ENCODE peak calls at places on chromosome 20, in five cellular contexts. M is Kasumi-1; G is germinal center; Z is stimulated activated CD4-positive, alpha-beta T cell treated with anti-CD3 and anti-CD28 coated beads, Interleukin-12 subunit alpha, Interleukin-12 subunit beta, amount 100 ng/mL, for 4 hours; T is LoVo. O is an unnamed sample.
A peak's percentile ranks its signal among the peaks of the same experiment; 100 is the strongest.

GRCh38 chr20:7375905-7376304 is 564.4 kb downstream of the HAO1 start:
- DNase-seq in M (peak; percentile 32), G (peak; percentile 2), Z (no peak), T (peak; percentile 5), O (peak; percentile 75)

GRCh38 chr20:62898970-62899632 is 27.2 kb downstream of the DIDO1 start:
- DNase-seq in M (no peak), G (peak; percentile 28), Z (peak; percentile 28), T (no peak), O (no peak)

GRCh38 chr20:44053046-44053445 is 133.9 kb downstream of the JPH2 start:
- DNase-seq in M (no peak), G (no peak), Z (no peak), T (no peak), O (no peak)

GRCh38 chr20:46013826-46014516 is 5.3 kb downstream of the MMP9 start:
- DNase-seq in M (peak; percentile 28), G (peak; percentile 78), Z (peak; percentile 67), T (peak; percentile 76), O (peak; percentile 80)

GRCh38 chr20:50762435-50763201 is 31.2 kb downstream of the PARD6B start:
- DNase-seq in M (no peak), G (no peak), Z (no peak), T (no peak), O (no peak)

GRCh38 chr20:23710771-23711170 is 21.9 kb upstream of the CST4 start:
- DNase-seq in M (no peak), G (no peak), Z (no peak), T (no peak), O (no peak)

GRCh38 chr20:3679749-3680700 is 1.8 kb downstream of the ADAM33 start:
- DNase-seq in M (no peak), G (no peak), Z (no peak), T (no peak), O (no peak)

GRCh38 chr20:38286586-38287502 is 17.1 kb upstream of the BPI start:
- DNase-seq in M (no peak), G (no peak), Z (no peak), T (peak; percentile 25), O (no peak)

GRCh38 chr20:38201356-38201755 is 36.3 kb upstream of the TGM2 start:
- DNase-seq in M (no peak), G (no peak), Z (no peak), T (no peak), O (no peak)

GRCh38 chr20:63248835-63249591 is 5.2 kb downstream of the NKAIN4 start:
- DNase-seq in M (no peak), G (no peak), Z (no peak), T (no peak), O (peak; percentile 58)

GRCh38 chr20:44495802-44496481 is 20.3 kb downstream of the TTPAL start:
- DNase-seq in M (no peak), G (no peak), Z (no peak), T (peak; percentile 33), O (no peak)

GRCh38 chr20:354298-354977 is 7.5 kb downstream of the NRSN2 start:
- DNase-seq in M (peak; percentile 74), G (peak; percentile 90), Z (peak; percentile 68), T (peak; percentile 85), O (peak; percentile 91)

GRCh38 chr20:15100506-15101160 is 763.2 kb upstream of the FLRT3 start:
- DNase-seq in M (no peak), G (no peak), Z (no peak), T (no peak), O (no peak)

GRCh38 chr20:59783020-59784010 is 150.1 kb downstream of the SYCP2 start:
- DNase-seq in M (peak; percentile 47), G (peak; percentile 59), Z (peak; percentile 16), T (peak; percentile 43), O (peak; percentile 80)

GRCh38 chr20:35871311-35871771 is 83.0 kb downstream of the SCAND1 start:
- DNase-seq in M (no peak), G (no peak), Z (no peak), T (peak; percentile 34), O (no peak)

GRCh38 chr20:2809690-2810089 is 5.1 kb upstream of the C20orf141 start:
- DNase-seq in M (no peak), G (no peak), Z (no peak), T (no peak), O (no peak)

GRCh38 chr20:38870733-38871559 is 55.3 kb upstream of the FAM83D start:
- DNase-seq in M (no peak), G (no peak), Z (no peak), T (peak; percentile 72), O (peak; percentile 52)

GRCh38 chr20:31705598-31706597 is 16.8 kb downstream of the BCL2L1 start:
- DNase-seq in M (no peak), G (no peak), Z (no peak), T (no peak), O (peak; percentile 57)

GRCh38 chr20:61660559-61660958 is 405.1 kb downstream of the TAF4 start:
- DNase-seq in M (no peak), G (no peak), Z (no peak), T (no peak), O (no peak)

GRCh38 chr20:3685341-3685740 is 3.5 kb upstream of the ADAM33 start:
- DNase-seq in M (no peak), G (no peak), Z (no peak), T (no peak), O (no peak)

GRCh38 chr20:10519361-10520048 is 84.4 kb downstream of the SLX4IP start:
- DNase-seq in M (no peak), G (no peak), Z (no peak), T (no peak), O (no peak)

GRCh38 chr20:62741701-62742491 is 33.3 kb downstream of the NTSR1 start:
- DNase-seq in M (no peak), G (no peak), Z (no peak), T (no peak), O (no peak)

GRCh38 chr20:43138061-43138860 is 51.4 kb downstream of the PTPRT start:
- DNase-seq in M (no peak), G (no peak), Z (no peak), T (peak; percentile 8), O (no peak)

O was measured in NAMALWA.